ENCODE peak calls at places on chromosomes 2 and 18, in ten cellular contexts. G, P, D, U, L, R, W, H, X and C are unnamed samples.
A peak's percentile ranks its signal among the peaks of the same experiment; 100 is the strongest.

GRCh38 chr18:48547456-48548403 is 8.9 kb downstream of the CTIF start:
- DNase-seq in G (peak; percentile 63), P (no peak), D (peak; percentile 82), U (peak; percentile 41), L (no peak), R (peak; percentile 97), W (no peak), H (no peak), X (no peak), C (no peak)

GRCh38 chr2:156064540-156064939 is 268.0 kb downstream of the NR4A2 start:
- DNase-seq in G (no peak), P (no peak), D (no peak), U (no peak), L (no peak), R (no peak), W (no peak), H (no peak), X (no peak), C (no peak)

GRCh38 chr18:78069784-78070664 is 820.4 kb downstream of the GALR1 start:
- DNase-seq in G (no peak), P (no peak), D (no peak), U (no peak), L (peak; percentile 14), R (peak; percentile 2), W (peak; percentile 46), H (no peak), X (no peak), C (no peak)

GRCh38 chr18:42112657-42113420 is 157.8 kb downstream of the PIK3C3 start:
- DNase-seq in G (no peak), P (no peak), D (no peak), U (no peak), L (no peak), R (no peak), W (no peak), H (no peak), X (no peak), C (no peak)

GRCh38 chr2:195923889-195924288 is 144.7 kb downstream of the DNAH7 start:
- DNase-seq in G (no peak), P (no peak), D (no peak), U (no peak), L (no peak), R (no peak), W (no peak), H (no peak), X (no peak), C (no peak)

GRCh38 chr2:18425186-18425585 is 135.3 kb downstream of the RDH14 start:
- DNase-seq in G (no peak), P (no peak), D (no peak), U (no peak), L (no peak), R (no peak), W (no peak), H (no peak), X (no peak), C (no peak)

GRCh38 chr18:40524881-40525280 is 1430.2 kb upstream of the PIK3C3 start:
- DNase-seq in G (no peak), P (no peak), D (no peak), U (no peak), L (no peak), R (peak; percentile 9), W (no peak), H (no peak), X (no peak), C (no peak)

GRCh38 chr2:68388358-68388757 is 23.3 kb downstream of the PLEK start:
- DNase-seq in G (no peak), P (no peak), D (no peak), U (no peak), L (no peak), R (no peak), W (no peak), H (no peak), X (no peak), C (no peak)

GRCh38 chr2:196500686-196501431 is 138.7 kb upstream of the CCDC150 start:
- DNase-seq in G (no peak), P (no peak), D (no peak), U (no peak), L (no peak), R (peak; percentile 78), W (no peak), H (no peak), X (no peak), C (no peak)

GRCh38 chr18:55523001-55523400 is 65.0 kb downstream of the TCF4 start:
- DNase-seq in G (no peak), P (no peak), D (no peak), U (no peak), L (no peak), R (no peak), W (no peak), H (no peak), X (no peak), C (no peak)

GRCh38 chr2:23312996-23313606 is 71.9 kb upstream of the KLHL29 start:
- DNase-seq in G (no peak), P (peak; percentile 21), D (peak; percentile 30), U (peak; percentile 26), L (no peak), R (no peak), W (no peak), H (no peak), X (no peak), C (no peak)